ENCODE peak calls at places on chromosomes 5 and 9, in four cellular contexts. Y is HepG2, U is GM12878, D is K562. N is an unnamed sample.
A peak's percentile ranks its signal among the peaks of the same experiment; 100 is the strongest.

GRCh38 chr9:38380230-38380871 is 12.2 kb upstream of the ALDH1B1 start:
- DNase-seq in Y (peak; percentile 32), U (no peak), D (no peak), N (no peak)

GRCh38 chr5:40879163-40879942 is 29.9 kb upstream of the C7 start:
- DNase-seq in Y (peak; percentile 10), U (no peak), D (peak; percentile 44), N (peak; percentile 52)

GRCh38 chr9:126984969-126985368 is 70.4 kb downstream of the RALGPS1 start:
- DNase-seq in Y (no peak), U (no peak), D (no peak), N (no peak)

GRCh38 chr9:134887686-134888602 is 7.3 kb downstream of the FCN2 start:
- DNase-seq in Y (no peak), U (no peak), D (no peak), N (no peak)

GRCh38 chr9:87464992-87465378 is 32.7 kb upstream of the DAPK1 start:
- DNase-seq in Y (no peak), U (no peak), D (no peak), N (no peak)

GRCh38 chr9:124411514-124412227 is 3.6 kb downstream of the PSMB7 start:
- DNase-seq in Y (no peak), U (no peak), D (no peak), N (peak; percentile 75)

GRCh38 chr5:171601266-171601881 is 181.9 kb downstream of the FGF18 start:
- DNase-seq in Y (no peak), U (no peak), D (no peak), N (peak; percentile 42)

GRCh38 chr5:84494453-84494852 is 109.8 kb upstream of the EDIL3 start:
- DNase-seq in Y (no peak), U (no peak), D (no peak), N (no peak)

GRCh38 chr9:8156336-8156735 is 356.8 kb upstream of the DMAC1 start:
- DNase-seq in Y (no peak), U (no peak), D (no peak), N (no peak)

GRCh38 chr9:87883990-87884389 is 1.3 kb downstream of the SPATA31E1 start:
- DNase-seq in Y (no peak), U (no peak), D (peak; percentile 62), N (no peak)

GRCh38 chr5:111135946-111136345 is 43.8 kb downstream of the WDR36 start:
- DNase-seq in Y (no peak), U (no peak), D (no peak), N (no peak)

GRCh38 chr5:177497297-177498012 is at the start of gene PDLIM7:
- DNase-seq in Y (peak; percentile 94), U (peak; percentile 77), D (peak; percentile 97), N (peak; percentile 98)

GRCh38 chr9:104810421-104811339 is 46.8 kb downstream of the NIPSNAP3B start:
- DNase-seq in Y (no peak), U (no peak), D (no peak), N (no peak)

GRCh38 chr9:120348951-120349429 is 231.0 kb downstream of the CDK5RAP2 start:
- DNase-seq in Y (peak; percentile 44), U (no peak), D (peak; percentile 42), N (peak; percentile 39)

GRCh38 chr5:140284013-140284412 is 18.9 kb downstream of the PFDN1 start:
- DNase-seq in Y (no peak), U (no peak), D (no peak), N (no peak)

GRCh38 chr9:88738708-88739107 is 203.7 kb downstream of the NXNL2 start:
- DNase-seq in Y (no peak), U (no peak), D (no peak), N (no peak)

GRCh38 chr9:107639426-107639825 is 149.9 kb upstream of the KLF4 start:
- DNase-seq in Y (no peak), U (no peak), D (no peak), N (peak; percentile 25)

GRCh38 chr9:106930477-106930876 is 67.5 kb downstream of the ZNF462 start:
- DNase-seq in Y (no peak), U (no peak), D (no peak), N (no peak)

GRCh38 chr9:32866292-32866691 is 83.0 kb downstream of the TMEM215 start:
- DNase-seq in Y (no peak), U (no peak), D (no peak), N (no peak)

GRCh38 chr5:115816226-115817042 is at the start of gene CDO1:
- DNase-seq in Y (no peak), U (no peak), D (no peak), N (peak; percentile 53)

GRCh38 chr5:145801195-145801594 is 33.9 kb downstream of the PRELID2 start:
- DNase-seq in Y (no peak), U (no peak), D (no peak), N (no peak)

DNA sequence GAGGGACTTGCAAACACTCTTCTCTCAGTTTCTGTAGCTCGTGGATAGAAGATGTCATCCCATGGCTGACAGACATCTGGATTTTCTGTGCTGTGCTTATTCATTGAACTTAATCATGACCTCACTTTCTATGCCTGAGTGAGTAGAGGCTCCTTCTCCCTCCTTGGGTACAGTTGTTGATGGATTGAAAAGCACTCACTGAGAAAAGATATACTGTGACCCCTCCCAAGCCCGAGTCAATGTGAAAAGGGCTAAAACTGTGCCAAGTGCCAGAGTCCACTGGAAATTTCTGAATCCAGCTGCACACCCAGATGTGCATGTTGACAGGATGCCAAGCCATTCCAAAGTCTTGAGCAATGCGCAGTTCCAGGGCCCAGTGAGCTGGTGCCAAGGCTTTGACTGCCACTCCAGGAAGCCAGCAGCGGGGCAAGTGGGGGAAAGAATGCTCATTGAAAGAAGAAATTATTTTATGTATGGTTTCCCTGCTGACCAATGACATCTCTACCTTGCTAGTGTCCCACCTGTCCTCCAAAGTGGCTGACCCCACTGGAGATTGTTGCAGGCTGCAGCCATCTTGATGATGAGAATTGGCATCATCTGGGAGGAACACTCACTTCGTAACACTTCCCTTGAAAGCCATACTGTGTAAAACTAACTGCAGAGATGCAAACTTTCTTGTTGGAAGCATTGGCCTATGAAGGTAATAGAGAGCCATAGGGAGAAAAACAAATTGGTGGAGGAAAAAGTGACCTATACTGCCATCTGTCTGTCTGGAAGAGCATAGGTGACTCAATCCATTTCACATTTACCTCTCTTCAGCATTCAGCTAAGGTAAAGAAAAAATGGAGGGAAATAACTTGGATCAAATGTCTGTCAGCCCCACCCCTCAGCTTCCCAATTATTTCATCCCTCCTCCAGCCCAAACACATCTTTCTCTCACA is 473.2 kb downstream of the NTRK2 start:
- DNase-seq in Y (peak; percentile 7), U (peak; percentile 16), D (peak; percentile 4), N (peak; percentile 9)
- TF ChIP-seq MYC in Y (no peak), U (no peak), D (no peak), N (no peak)

DNA sequence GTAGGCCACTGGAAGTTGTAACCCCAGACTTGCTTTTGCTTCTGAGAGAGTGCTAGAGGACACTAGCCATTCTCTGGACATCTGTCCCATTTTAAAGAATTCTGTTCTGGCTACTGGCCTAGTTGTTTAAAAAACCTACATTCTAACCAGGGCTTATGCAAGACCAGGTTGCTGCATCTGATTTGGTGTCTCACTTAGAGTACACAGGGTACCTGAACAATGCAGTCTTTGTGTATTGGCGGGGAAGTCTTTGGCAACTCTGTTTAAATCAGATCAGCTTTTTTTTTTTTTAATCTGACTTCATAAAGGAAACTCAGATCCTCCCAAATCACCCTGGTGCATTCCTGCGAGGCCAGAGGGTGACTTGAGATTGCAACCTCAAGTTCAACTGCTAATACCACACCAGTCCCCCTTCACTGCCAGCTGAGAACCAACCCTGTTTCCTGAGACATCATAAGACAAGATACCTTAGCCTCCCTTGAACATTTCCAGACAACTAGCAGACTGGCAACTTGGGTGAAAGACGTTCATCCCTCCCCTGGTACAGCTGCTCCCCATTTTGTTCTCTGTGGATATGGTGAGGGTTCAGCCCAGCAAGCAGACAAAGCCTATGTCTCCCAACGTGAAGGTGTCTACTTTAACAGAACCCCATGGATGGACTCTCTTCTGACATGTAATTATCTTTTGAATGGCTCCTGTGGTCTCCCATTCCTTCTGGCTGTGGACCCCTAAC is 27.0 kb downstream of the SKP1 start:
- DNase-seq in Y (peak; percentile 94), U (no peak), D (no peak), N (no peak)
- H4K20me1 ChIP-seq in Y (peaks cover 11% of the 10 kb centered on the region), U (no peaks in the 10 kb centered on the region), D (peaks cover 18% of the 10 kb centered on the region), N (peaks cover 3% of the 10 kb centered on the region)

GRCh38 chr9:17726298-17726697 is 147.4 kb downstream of the SH3GL2 start:
- DNase-seq in Y (no peak), U (no peak), D (no peak), N (no peak)

GRCh38 chr9:17725399-17726010 is 146.6 kb downstream of the SH3GL2 start:
- DNase-seq in Y (no peak), U (no peak), D (no peak), N (no peak)

GRCh38 chr9:17719053-17719452 is 140.2 kb downstream of the SH3GL2 start:
- DNase-seq in Y (no peak), U (no peak), D (no peak), N (no peak)

GRCh38 chr9:17721954-17722353 is 143.1 kb downstream of the SH3GL2 start:
- DNase-seq in Y (no peak), U (no peak), D (no peak), N (no peak)

DNA sequence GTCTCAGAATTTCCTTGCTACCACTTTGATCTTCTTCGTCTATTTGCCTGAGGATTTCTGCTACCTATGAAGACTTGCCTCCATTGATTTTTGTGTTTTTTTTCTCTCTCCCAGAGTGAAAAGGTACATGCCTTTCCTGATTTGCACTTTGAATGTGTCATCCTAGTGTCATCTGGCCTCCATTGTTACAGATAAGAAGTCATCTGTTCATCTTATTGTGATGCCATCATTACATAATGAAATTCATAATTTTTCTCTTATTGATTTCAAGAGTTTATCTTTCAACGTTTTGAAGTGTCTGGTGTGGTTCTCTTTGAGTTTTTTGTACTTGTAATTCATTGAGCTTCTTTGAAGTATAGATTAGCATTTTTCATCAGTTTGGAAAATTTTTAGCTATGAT is 144.8 kb downstream of the SH3GL2 start:
- DNase-seq in Y (no peak), U (no peak), D (no peak), N (no peak)
- TF ChIP-seq MYC in Y (no peak), U (no peak), D (no peak), N (no peak)

GRCh38 chr5:120683580-120683979 is 219.5 kb downstream of the PRR16 start:
- DNase-seq in Y (no peak), U (no peak), D (no peak), N (no peak)

GRCh38 chr5:120677481-120677880 is 213.4 kb downstream of the PRR16 start:
- DNase-seq in Y (no peak), U (no peak), D (no peak), N (no peak)

GRCh38 chr5:120682851-120683250 is 218.8 kb downstream of the PRR16 start:
- DNase-seq in Y (no peak), U (no peak), D (no peak), N (no peak)

GRCh38 chr5:120684213-120684612 is 220.1 kb downstream of the PRR16 start:
- DNase-seq in Y (no peak), U (no peak), D (no peak), N (no peak)

GRCh38 chr5:120678279-120678678 is 214.2 kb downstream of the PRR16 start:
- DNase-seq in Y (no peak), U (no peak), D (no peak), N (no peak)
- H4K20me1 ChIP-seq in Y (no peaks in the 10 kb centered on the region), U (no peaks in the 10 kb centered on the region), D (no peaks in the 10 kb centered on the region), N (no peaks in the 10 kb centered on the region)

N was measured in endothelial cell of umbilical vein.